ENCODE peak calls at places on chromosomes 13 and 19, in six cellular contexts. One of them, this sample, is unnamed.
A peak's percentile ranks its signal among the peaks of the same experiment; 100 is the strongest.

GRCh38 chr19:1577929-1578618 is 9.9 kb upstream of the MEX3D start:
- DNase-seq in stimulated activated CD8-positive, alpha-beta memory T cell treated with anti-CD3 and anti-CD28 coated beads, Interleukin-4, amount 100 ng/mL, for 1 hour: no peak
- DNase-seq in RCC 7860: no peak
- DNase-seq in mucosa of gallbladder: no peak
- DNase-seq in activated CD8-positive, alpha-beta T cell treated with anti-CD3 and anti-CD28 coated beads for 36 hours: no peak
- DNase-seq in IMR-90: no peak
- DNase-seq in this sample: no peak

GRCh38 chr13:50677687-50678463 is 165.6 kb downstream of the DLEU7 start:
- DNase-seq in stimulated activated CD8-positive, alpha-beta memory T cell treated with anti-CD3 and anti-CD28 coated beads, Interleukin-4, amount 100 ng/mL, for 1 hour: no peak
- DNase-seq in RCC 7860: peak; percentile 77
- DNase-seq in mucosa of gallbladder: no peak
- DNase-seq in activated CD8-positive, alpha-beta T cell treated with anti-CD3 and anti-CD28 coated beads for 36 hours: no peak
- DNase-seq in IMR-90: peak; percentile 11
- DNase-seq in this sample: no peak

GRCh38 chr13:44870456-44870929 is 118.8 kb downstream of the NUFIP1 start:
- DNase-seq in stimulated activated CD8-positive, alpha-beta memory T cell treated with anti-CD3 and anti-CD28 coated beads, Interleukin-4, amount 100 ng/mL, for 1 hour: no peak
- DNase-seq in RCC 7860: no peak
- DNase-seq in mucosa of gallbladder: peak; percentile 30
- DNase-seq in activated CD8-positive, alpha-beta T cell treated with anti-CD3 and anti-CD28 coated beads for 36 hours: no peak
- DNase-seq in IMR-90: no peak
- DNase-seq in this sample: peak; percentile 95

GRCh38 chr19:18765224-18765623 is 25.9 kb downstream of the COMP start:
- DNase-seq in stimulated activated CD8-positive, alpha-beta memory T cell treated with anti-CD3 and anti-CD28 coated beads, Interleukin-4, amount 100 ng/mL, for 1 hour: no peak
- DNase-seq in RCC 7860: no peak
- DNase-seq in mucosa of gallbladder: no peak
- DNase-seq in activated CD8-positive, alpha-beta T cell treated with anti-CD3 and anti-CD28 coated beads for 36 hours: no peak
- DNase-seq in IMR-90: no peak
- DNase-seq in this sample: no peak

GRCh38 chr13:33349996-33350826 is 64.7 kb upstream of the STARD13 start:
- DNase-seq in stimulated activated CD8-positive, alpha-beta memory T cell treated with anti-CD3 and anti-CD28 coated beads, Interleukin-4, amount 100 ng/mL, for 1 hour: no peak
- DNase-seq in RCC 7860: no peak
- DNase-seq in mucosa of gallbladder: peak; percentile 44
- DNase-seq in activated CD8-positive, alpha-beta T cell treated with anti-CD3 and anti-CD28 coated beads for 36 hours: no peak
- DNase-seq in IMR-90: peak; percentile 39
- DNase-seq in this sample: peak; percentile 66

GRCh38 chr13:112175162-112176075 is 108.5 kb downstream of the SOX1 start:
- DNase-seq in stimulated activated CD8-positive, alpha-beta memory T cell treated with anti-CD3 and anti-CD28 coated beads, Interleukin-4, amount 100 ng/mL, for 1 hour: no peak
- DNase-seq in RCC 7860: no peak
- DNase-seq in mucosa of gallbladder: no peak
- DNase-seq in activated CD8-positive, alpha-beta T cell treated with anti-CD3 and anti-CD28 coated beads for 36 hours: no peak
- DNase-seq in IMR-90: no peak
- DNase-seq in this sample: no peak

GRCh38 chr13:105936816-105937215 is 598.6 kb downstream of the EFNB2 start:
- DNase-seq in stimulated activated CD8-positive, alpha-beta memory T cell treated with anti-CD3 and anti-CD28 coated beads, Interleukin-4, amount 100 ng/mL, for 1 hour: no peak
- DNase-seq in RCC 7860: no peak
- DNase-seq in mucosa of gallbladder: no peak
- DNase-seq in activated CD8-positive, alpha-beta T cell treated with anti-CD3 and anti-CD28 coated beads for 36 hours: no peak
- DNase-seq in IMR-90: peak; percentile 24
- DNase-seq in this sample: no peak

GRCh38 chr19:4967738-4968461 is 1.0 kb upstream of the KDM4B start:
- DNase-seq in stimulated activated CD8-positive, alpha-beta memory T cell treated with anti-CD3 and anti-CD28 coated beads, Interleukin-4, amount 100 ng/mL, for 1 hour: no peak
- DNase-seq in RCC 7860: peak; percentile 39
- DNase-seq in mucosa of gallbladder: no peak
- DNase-seq in activated CD8-positive, alpha-beta T cell treated with anti-CD3 and anti-CD28 coated beads for 36 hours: peak; percentile 15
- DNase-seq in IMR-90: no peak
- DNase-seq in this sample: no peak

This sample was measured in stomach.